ENCODE peak calls at places on chromosome 18, in eight cellular contexts. K is heart left ventricle, V is heart right ventricle, F is PC-9, G is testis, X is lower lobe of right lung, N is body of pancreas, W is cardiac muscle cell. C is an unnamed sample. For H3K4me1 and H3K9me3, the result is how much of the 10 kb centered on the place peaks cover.

GRCh38 chr18:5879479-5879882 is 15.8 kb downstream of the TMEM200C start:
- DNase-seq in K (no peak), V (no peak), F (no peak), G (no peak), X (no peak), N (no peak), W (peak), C (no peak)

GRCh38 chr18:3816601-3817363 is 366.8 kb downstream of the TGIF1 start:
- DNase-seq in K (no peak), V (no peak), F (no peak), G (no peak), X (no peak), N (no peak), W (no peak), C (no peak)

GRCh38 chr18:49892148-49892924 is 79.0 kb upstream of the ACAA2 start:
- DNase-seq in K (no peak), V (no peak), F (peak), G (no peak), X (no peak), N (no peak), W (no peak), C (no peak)

GRCh38 chr18:6885992-6886823 is 156.7 kb downstream of the ARHGAP28 start:
- DNase-seq in K (no peak), V (peak), F (peak), G (peak), X (no peak), N (peak), W (peak), C (peak)

GRCh38 chr18:62187543-62188378 is 706 bp downstream of the RELCH start:
- DNase-seq in K (peak), V (peak), F (peak), G (peak), X (peak), N (peak), W (peak), C (peak)

GRCh38 chr18:75047240-75047639 is 161.7 kb downstream of the PTGR3 start:
- DNase-seq in K (no peak), V (peak), F (no peak), G (no peak), X (no peak), N (no peak), W (peak), C (no peak)

GRCh38 chr18:76397631-76398030 is 97.4 kb downstream of the ZNF516 start:
- DNase-seq in K (no peak), V (no peak), F (no peak), G (peak), X (no peak), N (no peak), W (no peak), C (no peak)

GRCh38 chr18:53234610-53235009 is 894.6 kb downstream of the DCC start:
- DNase-seq in K (no peak), V (no peak), F (no peak), G (no peak), X (no peak), N (no peak), W (no peak), C (no peak)

GRCh38 chr18:41870191-41870590 is 84.8 kb upstream of the PIK3C3 start:
- DNase-seq in K (no peak), V (no peak), F (no peak), G (no peak), X (no peak), N (no peak), W (no peak), C (no peak)

GRCh38 chr18:8218263-8218662 is 391.0 kb upstream of the RAB12 start:
- DNase-seq in K (no peak), V (no peak), F (no peak), G (no peak), X (no peak), N (no peak), W (no peak), C (no peak)

GRCh38 chr18:54852780-54853675 is 24.8 kb downstream of the RAB27B start:
- DNase-seq in K (no peak), V (no peak), F (no peak), G (no peak), X (no peak), N (no peak), W (no peak), C (no peak)

GRCh38 chr18:11310476-11311086 is 161.2 kb upstream of the PIEZO2 start:
- DNase-seq in K (no peak), V (peak), F (peak), G (peak), X (no peak), N (peak), W (peak), C (peak)

GRCh38 chr18:10851824-10852225 is 297.5 kb downstream of the PIEZO2 start:
- DNase-seq in K (no peak), V (no peak), F (no peak), G (no peak), X (no peak), N (no peak), W (peak), C (no peak)

GRCh38 chr18:21191596-21192307 is 50.3 kb upstream of the GREB1L start:
- DNase-seq in K (peak), V (peak), F (peak), G (peak), X (peak), N (peak), W (peak), C (peak)

GRCh38 chr18:9827856-9828793 is 57.6 kb upstream of the TXNDC2 start:
- DNase-seq in K (no peak), V (no peak), F (peak), G (peak), X (peak), N (no peak), W (no peak), C (peak)

GRCh38 chr18:28432350-28432749 is 255.4 kb upstream of the CDH2 start:
- DNase-seq in K (no peak), V (no peak), F (no peak), G (no peak), X (no peak), N (no peak), W (no peak), C (no peak)

GRCh38 chr18:3885209-3885792 is 435.3 kb downstream of the TGIF1 start:
- DNase-seq in K (no peak), V (no peak), F (no peak), G (no peak), X (no peak), N (no peak), W (no peak), C (no peak)

GRCh38 chr18:46466236-46467160 is 190.5 kb downstream of the LOXHD1 start:
- DNase-seq in K (no peak), V (no peak), F (no peak), G (no peak), X (no peak), N (no peak), W (peak), C (no peak)

GRCh38 chr18:389658-390357 is 110.7 kb downstream of the COLEC12 start:
- DNase-seq in K (no peak), V (no peak), F (no peak), G (no peak), X (no peak), N (no peak), W (no peak), C (no peak)

GRCh38 chr18:23401400-23402347 is 51.4 kb upstream of the RIOK3 start:
- DNase-seq in K (no peak), V (no peak), F (peak), G (peak), X (peak), N (peak), W (peak), C (peak)

GRCh38 chr18:75362435-75362834 is 65.1 kb downstream of the SMIM21 start:
- DNase-seq in K (no peak), V (no peak), F (no peak), G (no peak), X (no peak), N (no peak), W (no peak), C (no peak)

GRCh38 chr18:76518543-76519155 is 23.6 kb upstream of the ZNF516 start:
- DNase-seq in K (peak), V (peak), F (no peak), G (peak), X (peak), N (no peak), W (peak), C (peak)

GRCh38 chr18:49898421-49898820 is 85.1 kb upstream of the ACAA2 start:
- DNase-seq in K (no peak), V (peak), F (no peak), G (peak), X (no peak), N (peak), W (peak), C (no peak)

DNA sequence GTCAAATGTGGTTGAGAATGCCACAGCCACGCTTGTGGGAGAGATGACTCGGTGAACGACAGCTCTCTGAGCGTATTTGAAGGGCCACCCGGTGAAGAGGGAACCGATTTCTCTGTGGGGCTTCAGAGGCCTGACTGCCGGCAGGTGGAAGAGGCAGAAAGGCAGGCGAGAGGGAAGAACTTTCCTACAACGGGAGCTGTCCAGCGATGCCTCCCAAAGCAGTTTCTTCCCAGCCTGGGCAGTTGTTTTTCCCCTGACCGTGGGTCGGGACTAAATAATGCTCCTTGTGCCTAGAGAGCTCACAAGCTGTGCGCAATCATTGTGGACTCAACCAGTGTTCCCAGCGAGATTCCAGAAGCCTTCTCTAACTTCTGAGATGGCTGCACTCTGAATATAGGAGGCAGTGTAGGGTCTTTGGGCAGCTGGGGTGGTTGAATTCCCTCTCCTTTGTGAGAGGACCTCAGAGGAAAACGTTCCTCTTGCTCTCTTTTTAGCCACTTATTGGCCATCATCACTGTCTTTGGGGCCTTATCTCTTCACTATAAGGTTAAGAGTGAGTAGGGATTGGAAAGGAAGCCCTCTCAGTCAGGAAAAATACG is 702 bp downstream of the SEC11C start:
- DNase-seq in K (no peak), V (peak), F (peak), G (peak), X (no peak), N (peak), W (peak), C (no peak)
- H3K4me1 ChIP-seq in K (under half), V (under half), F (under half), G (under half), X (under half), N (under half), W (under half), C (under half)

GRCh38 chr18:48590678-48591077 is 51.8 kb downstream of the CTIF start:
- DNase-seq in K (no peak), V (no peak), F (no peak), G (no peak), X (no peak), N (no peak), W (no peak), C (peak)
- H3K27ac ChIP-seq in K (peak), V (peak), F (no peak), G (no peak), X (no peak), N (no peak), W (no peak), C (no peak)

GRCh38 chr18:43866696-43867095 is 589.4 kb upstream of the SYT4 start:
- DNase-seq in K (no peak), V (no peak), F (no peak), G (no peak), X (no peak), N (no peak), W (no peak), C (no peak)
- H3K9me3 ChIP-seq in K (under half), V (under half), F (under half), G (under half), X (under half), N (under half), W (under half), C (under half)

GRCh38 chr18:67672142-67672541 is 155.6 kb upstream of the DSEL start:
- DNase-seq in K (no peak), V (no peak), F (no peak), G (no peak), X (no peak), N (no peak), W (no peak), C (no peak)
- H3K4me1 ChIP-seq in K (under half), V (under half), F (under half), G (under half), X (under half), N (under half), W (under half), C (under half)

DNA sequence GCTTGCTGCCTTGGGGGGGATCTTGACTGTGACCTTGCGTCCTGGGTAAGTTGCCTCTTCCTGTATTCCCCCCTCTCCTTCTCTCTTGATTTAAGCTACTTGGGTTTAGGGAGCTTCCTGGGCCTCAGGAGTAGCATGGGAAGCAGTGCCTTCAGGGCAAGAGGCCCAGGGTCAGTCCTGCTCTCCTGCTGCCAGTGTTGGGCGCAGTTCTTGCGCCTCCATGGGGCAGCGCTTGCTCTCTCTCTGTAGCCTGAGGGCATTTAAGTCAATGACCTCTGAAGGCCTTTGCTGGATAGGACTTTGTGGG is 164.1 kb downstream of the LDLRAD4 start:
- DNase-seq in K (no peak), V (no peak), F (peak), G (no peak), X (no peak), N (no peak), W (no peak), C (no peak)
- H3K27ac ChIP-seq in K (peak), V (peak), F (no peak), G (peak), X (peak), N (peak), W (no peak), C (peak)

DNA sequence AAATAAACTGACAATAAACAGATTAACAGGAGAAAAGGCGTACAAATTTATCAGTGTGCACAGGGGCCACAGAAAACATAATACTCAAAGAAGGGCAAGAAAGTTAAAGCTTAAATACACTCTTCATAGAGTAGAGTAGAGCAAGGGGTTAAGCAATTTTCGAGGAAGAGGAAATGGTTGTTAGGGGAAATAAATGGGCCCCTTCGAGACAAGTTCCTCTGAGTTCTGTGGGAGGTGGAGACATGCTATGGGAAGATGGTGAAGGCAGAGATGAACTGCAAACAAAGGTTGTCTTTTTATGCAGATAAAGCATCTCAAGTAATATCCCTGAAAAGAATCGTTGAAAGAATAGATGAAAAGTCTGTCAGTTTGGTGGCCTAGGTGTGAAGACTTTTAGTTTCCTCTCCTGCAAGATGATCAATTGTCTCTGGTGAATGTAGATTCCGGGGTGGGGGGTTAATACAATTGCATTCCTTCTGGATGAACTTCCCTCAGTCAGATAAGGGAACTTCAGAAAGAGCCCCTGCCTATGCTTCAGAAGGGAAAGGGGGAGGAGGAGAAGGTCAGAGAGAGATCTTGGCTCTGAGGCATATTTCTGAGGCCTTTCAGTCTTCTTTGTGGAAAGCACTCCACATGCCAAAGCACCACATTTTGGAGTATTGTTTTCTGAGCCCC is 127.0 kb downstream of the METTL4 start:
- DNase-seq in K (no peak), V (no peak), F (no peak), G (no peak), X (no peak), N (no peak), W (no peak), C (no peak)
- H3K9me3 ChIP-seq in K (under half), V (under half), F (under half), G (under half), X (under half), N (under half), W (under half), C (under half)

DNA sequence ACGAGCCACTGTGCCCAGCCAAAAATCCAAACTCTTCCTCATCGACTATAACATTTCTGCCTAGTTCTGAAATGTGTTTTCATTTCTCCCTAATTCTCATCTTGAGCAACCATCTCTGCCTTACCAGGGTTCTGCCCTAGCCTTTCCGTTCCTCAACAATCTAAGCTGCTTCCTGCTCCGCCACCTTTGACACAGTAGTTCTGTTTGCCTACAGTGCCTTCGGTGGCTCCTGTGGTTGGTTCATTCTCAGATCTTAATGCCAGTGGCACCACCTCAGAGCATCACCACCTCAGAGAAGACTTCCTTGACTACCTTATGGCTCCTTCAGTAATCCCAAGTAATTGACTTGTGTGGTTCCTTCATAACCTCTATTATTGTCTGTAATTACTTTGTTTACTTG is 3.8 kb downstream of the SOCS6 start:
- DNase-seq in K (no peak), V (no peak), F (no peak), G (no peak), X (no peak), N (no peak), W (no peak), C (no peak)
- H3K4me1 ChIP-seq in K (half or more), V (under half), F (half or more), G (under half), X (half or more), N (under half), W (half or more), C (under half)

DNA sequence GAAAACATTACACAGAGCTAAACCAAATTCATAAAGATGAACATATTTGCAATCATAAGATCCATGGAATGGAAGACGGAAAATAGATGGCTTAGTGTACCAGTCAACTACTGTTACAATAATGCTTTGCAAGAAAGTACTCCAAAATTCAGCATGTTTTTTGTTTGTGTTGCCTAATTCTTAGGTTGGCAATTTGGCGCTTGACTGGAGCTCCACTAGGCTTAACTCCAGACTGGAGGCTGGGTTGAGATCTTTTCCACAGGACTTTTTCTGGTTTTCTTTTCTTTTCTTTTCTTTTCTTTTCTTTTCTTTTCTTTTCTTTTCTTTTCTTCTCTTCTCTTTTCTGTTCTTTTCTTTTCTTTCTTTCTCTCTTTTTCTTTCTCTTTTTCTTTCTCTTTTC is 600.6 kb upstream of the SYT4 start:
- DNase-seq in K (no peak), V (no peak), F (no peak), G (no peak), X (no peak), N (no peak), W (no peak), C (no peak)
- H3K27ac ChIP-seq in K (no peak), V (no peak), F (no peak), G (no peak), X (no peak), N (no peak), W (no peak), C (no peak)

DNA sequence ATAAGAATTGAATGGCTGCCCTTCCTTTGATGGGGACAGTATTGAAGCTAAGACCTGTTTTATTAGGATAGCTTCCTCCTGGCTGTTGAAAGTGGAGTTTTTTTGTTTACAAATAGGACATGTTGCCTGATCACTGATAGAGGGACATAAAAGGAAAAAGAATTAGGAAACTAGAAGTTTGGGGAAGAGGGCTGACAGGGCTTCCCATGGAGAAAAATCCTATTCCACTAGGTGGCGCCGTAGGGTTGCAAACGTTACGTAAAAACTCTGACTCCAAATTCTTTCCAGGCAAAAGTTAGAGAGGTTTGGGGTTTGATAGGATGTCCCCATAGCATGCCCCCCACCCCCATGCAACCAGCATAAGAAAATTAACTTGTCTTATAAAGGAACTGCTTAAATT is 11.1 kb upstream of the RBFA start:
- DNase-seq in K (no peak), V (no peak), F (no peak), G (peak), X (no peak), N (no peak), W (no peak), C (no peak)
- H3K9me3 ChIP-seq in K (half or more), V (under half), F (under half), G (under half), X (half or more), N (under half), W (under half), C (under half)

GRCh38 chr18:44830551-44830950 is 149.9 kb downstream of the SETBP1 start:
- DNase-seq in K (no peak), V (no peak), F (no peak), G (no peak), X (no peak), N (no peak), W (no peak), C (no peak)
- H3K4me1 ChIP-seq in K (under half), V (under half), F (under half), G (under half), X (under half), N (under half), W (under half), C (under half)

C was measured in right lobe of liver.